ENCODE peak calls at places on chromosomes 11 and 22, in five cellular contexts. D is kidney, A is lung, Y is fibroblast of lung, Q is BE2C. V is an unnamed sample.

GRCh38 chr11:77501748-77502147 is 27.9 kb upstream of the PAK1 start:
- DNase-seq in D (no peak), A (no peak), Y (no peak), Q (no peak), V (no peak)

GRCh38 chr11:57425565-57426438 is 1.1 kb downstream of the SLC43A3 start:
- DNase-seq in A (peak), Q (no peak), D (no peak), Y (peak), V (no peak)

GRCh38 chr11:79419120-79419519 is 21.7 kb downstream of the TENM4 start:
- DNase-seq in A (no peak), Q (no peak), Y (peak), D (no peak), V (no peak)

GRCh38 chr22:43969021-43969878 is 14.0 kb downstream of the SAMM50 start:
- DNase-seq in A (no peak), D (no peak), Q (no peak), Y (no peak), V (no peak)

GRCh38 chr11:1782831-1783724 is 19.4 kb upstream of the CTSD start:
- DNase-seq in D (no peak), Y (peak), A (no peak), Q (no peak), V (no peak)

GRCh38 chr11:115912484-115912945 is 408.3 kb upstream of the CADM1 start:
- DNase-seq in Y (peak), D (no peak), Q (peak), A (no peak), V (no peak)

GRCh38 chr22:30308518-30309230 is 18.1 kb downstream of the TBC1D10A start:
- DNase-seq in A (no peak), Q (no peak), Y (peak), D (no peak), V (no peak)

GRCh38 chr11:10930224-10930960 is 72.5 kb upstream of the ZBED5 start:
- DNase-seq in A (peak), D (no peak), Q (no peak), Y (peak), V (no peak)

GRCh38 chr22:46038516-46039430 is 61.8 kb upstream of the WNT7B start:
- DNase-seq in A (no peak), Q (peak), D (peak), Y (no peak), V (no peak)

GRCh38 chr22:36368359-36368983 is 19.3 kb downstream of the MYH9 start:
- DNase-seq in Y (peak), D (no peak), Q (peak), A (no peak), V (peak)

GRCh38 chr22:32587449-32587848 is 112.8 kb downstream of the FBXO7 start:
- DNase-seq in A (no peak), D (no peak), Q (no peak), Y (peak), V (no peak)

GRCh38 chr11:69454018-69454417 is 27.4 kb upstream of the LINC01488 start:
- DNase-seq in D (peak), Q (no peak), A (no peak), Y (no peak), V (no peak)

GRCh38 chr11:1041936-1042608 is 5.6 kb upstream of the MUC6 start:
- DNase-seq in D (peak), Y (no peak), A (no peak), Q (peak), V (no peak)

GRCh38 chr11:6567371-6567745 is 36.1 kb downstream of the RRP8 start:
- DNase-seq in A (no peak), D (no peak), Q (no peak), Y (no peak), V (no peak)

GRCh38 chr11:18461909-18462308 is 6.3 kb downstream of the LDHAL6A start:
- DNase-seq in D (no peak), Y (no peak), A (no peak), Q (no peak), V (no peak)

GRCh38 chr11:83918471-83918870 is 632.3 kb upstream of the CCDC90B start:
- DNase-seq in Q (no peak), D (peak), A (no peak), Y (peak), V (no peak)

GRCh38 chr11:64778473-64779298 is at the start of gene SF1:
- DNase-seq in Y (peak), D (peak), Q (peak), A (peak), V (peak)

GRCh38 chr11:64776425-64776824 is 1.9 kb downstream of the SF1 start:
- DNase-seq in D (no peak), A (no peak), Q (no peak), Y (no peak), V (no peak)

GRCh38 chr11:64776875-64777274 is 1.5 kb downstream of the SF1 start:
- DNase-seq in Y (no peak), A (no peak), Q (no peak), D (peak), V (no peak)

GRCh38 chr11:64777449-64778222 is 706 bp downstream of the SF1 start:
- DNase-seq in D (peak), Y (peak), A (peak), Q (peak), V (peak)

GRCh38 chr11:64778223-64778472 is 194 bp downstream of the SF1 start:
- DNase-seq in A (no peak), D (no peak), Y (no peak), Q (no peak), V (no peak)
- H3K4me3 ChIP-seq in A (peak), D (peak), Y (peak), Q (peak), V (peak)

DNA sequence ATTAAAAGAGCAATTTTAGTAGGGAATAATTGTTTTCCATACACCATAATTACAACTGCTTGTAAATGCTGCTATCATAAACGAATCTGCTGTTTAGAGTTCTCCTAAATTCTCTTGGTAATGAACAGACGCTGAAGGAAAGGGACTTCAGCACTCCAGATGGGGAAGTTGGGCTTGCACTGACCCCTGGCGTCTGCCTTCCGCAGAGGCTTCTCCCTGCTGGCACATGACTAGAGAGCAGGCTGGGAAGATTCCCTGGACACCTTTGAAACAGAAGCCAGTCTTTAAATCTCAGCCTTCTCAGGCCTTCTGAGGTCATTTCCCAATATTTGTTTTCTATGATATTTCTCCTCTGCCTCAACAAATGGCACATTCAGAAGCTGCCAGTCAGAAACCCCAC is 84.1 kb downstream of the NXPE2 start:
- DNase-seq in Q (peak), A (peak), Y (peak), D (peak), V (peak)
- TF ChIP-seq CTCF in Q (peak), A (peak), Y (peak), D (peak), V (peak)

GRCh38 chr11:130299978-130300377 is 14.7 kb downstream of the ZBTB44 start:
- DNase-seq in A (no peak), Y (no peak), D (no peak), Q (no peak), V (no peak)

GRCh38 chr11:130301002-130301401 is 13.7 kb downstream of the ZBTB44 start:
- DNase-seq in Y (no peak), D (no peak), A (no peak), Q (no peak), V (no peak)

GRCh38 chr11:130300567-130300966 is 14.2 kb downstream of the ZBTB44 start:
- DNase-seq in Y (no peak), A (no peak), Q (no peak), D (no peak), V (no peak)

GRCh38 chr11:130295657-130296056 is 19.1 kb downstream of the ZBTB44 start:
- DNase-seq in Q (no peak), A (no peak), D (no peak), Y (no peak), V (no peak)
- H3K4me3 ChIP-seq in Q (no peak), A (no peak), D (no peak), Y (no peak), V (no peak)

GRCh38 chr11:113730887-113731726 is 25.0 kb upstream of the TMPRSS5 start:
- DNase-seq in D (no peak), Y (peak), A (no peak), Q (peak), V (peak)
- TF ChIP-seq CTCF in D (peak), Y (peak), A (no peak), Q (peak), V (peak)

GRCh38 chr11:60985991-60986915 is 14.8 kb downstream of the CD6 start:
- DNase-seq in A (peak), Y (peak), D (no peak), Q (no peak), V (no peak)
- H3K4me3 ChIP-seq in A (no peak), Y (no peak), D (no peak), Q (no peak), V (no peak)

DNA sequence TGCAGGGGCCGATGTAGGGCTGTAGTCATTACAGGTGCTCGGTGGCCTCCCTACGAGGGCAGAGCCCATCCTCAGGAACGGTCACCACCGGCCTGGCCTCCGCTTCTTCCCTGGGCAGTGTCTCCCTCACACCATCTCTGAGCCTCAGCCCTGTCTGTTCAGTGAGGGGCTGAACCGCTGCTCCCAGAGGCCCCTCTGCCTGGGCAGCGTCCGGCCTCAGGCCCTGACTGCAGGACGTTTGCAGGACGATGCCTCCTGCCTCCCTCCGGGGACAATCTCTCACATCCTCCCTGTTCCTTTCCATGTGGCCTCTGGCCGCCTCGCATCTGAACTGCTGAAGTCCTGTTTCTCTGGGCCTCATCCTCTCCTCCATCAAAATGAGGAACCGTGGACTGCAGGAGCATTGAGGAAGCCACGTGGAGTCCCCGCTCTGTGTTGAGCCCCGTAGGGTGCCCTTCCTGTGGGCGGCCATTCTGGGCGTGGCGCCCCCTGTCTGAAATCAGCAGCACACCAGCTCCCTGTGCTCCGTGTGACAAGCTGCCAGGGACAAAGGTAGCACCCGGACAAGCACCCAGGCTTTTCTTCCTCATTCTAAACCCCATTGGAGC is 933.5 kb downstream of the BRD1 start:
- DNase-seq in D (no peak), Y (no peak), Q (no peak), A (no peak), V (no peak)
- TF ChIP-seq CTCF in D (peak), Y (no peak), Q (no peak), A (no peak), V (no peak)

GRCh38 chr11:89267660-89268302 is 90.1 kb downstream of the TYR start:
- DNase-seq in A (no peak), Q (no peak), D (no peak), Y (no peak), V (no peak)
- H3K4me3 ChIP-seq in A (no peak), Q (no peak), D (no peak), Y (no peak), V (no peak)

GRCh38 chr22:41469218-41469851 is 418 bp downstream of the ACO2 start:
- DNase-seq in D (no peak), A (no peak), Y (no peak), Q (peak), V (no peak)
- TF ChIP-seq CTCF in D (no peak), A (no peak), Y (no peak), Q (no peak), V (no peak)

DNA sequence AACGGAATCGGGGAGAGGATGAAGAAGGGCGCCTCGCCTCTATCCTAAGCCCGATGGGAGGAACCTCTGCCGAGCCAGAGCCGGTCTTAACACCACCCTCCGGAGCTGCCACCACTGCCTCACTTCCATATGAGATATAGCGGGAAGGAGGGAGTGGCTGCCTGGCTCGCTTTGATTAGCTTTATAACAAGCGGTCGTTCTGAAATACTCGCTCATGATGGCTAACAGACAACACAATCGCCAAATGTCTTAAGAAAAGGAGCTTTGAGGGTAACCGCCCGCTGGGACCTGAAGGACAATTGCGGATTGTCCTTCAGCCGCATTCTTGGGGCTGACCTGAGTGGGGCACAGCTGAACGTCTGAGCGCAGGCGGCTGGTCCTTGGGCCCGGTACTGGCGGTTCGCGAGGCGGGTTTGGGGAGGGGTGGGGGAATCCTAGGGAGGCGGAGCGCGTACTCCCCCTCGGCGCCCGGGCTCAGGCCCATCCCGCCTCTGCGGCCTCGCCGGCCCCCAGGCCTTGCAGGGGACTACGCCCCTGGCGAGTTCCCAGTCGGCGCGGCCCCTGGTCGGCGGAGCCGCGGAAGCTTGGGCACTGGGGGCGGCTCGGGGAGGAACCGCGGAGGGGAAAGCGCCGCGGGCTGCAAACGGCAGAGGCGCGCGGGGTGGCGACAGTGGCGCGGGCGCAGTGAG is at the start of gene PLAAT5:
- DNase-seq in Y (peak), D (peak), A (no peak), Q (no peak), V (no peak)
- H3K4me3 ChIP-seq in Y (peak), D (peak), A (peak), Q (no peak), V (peak)

DNA sequence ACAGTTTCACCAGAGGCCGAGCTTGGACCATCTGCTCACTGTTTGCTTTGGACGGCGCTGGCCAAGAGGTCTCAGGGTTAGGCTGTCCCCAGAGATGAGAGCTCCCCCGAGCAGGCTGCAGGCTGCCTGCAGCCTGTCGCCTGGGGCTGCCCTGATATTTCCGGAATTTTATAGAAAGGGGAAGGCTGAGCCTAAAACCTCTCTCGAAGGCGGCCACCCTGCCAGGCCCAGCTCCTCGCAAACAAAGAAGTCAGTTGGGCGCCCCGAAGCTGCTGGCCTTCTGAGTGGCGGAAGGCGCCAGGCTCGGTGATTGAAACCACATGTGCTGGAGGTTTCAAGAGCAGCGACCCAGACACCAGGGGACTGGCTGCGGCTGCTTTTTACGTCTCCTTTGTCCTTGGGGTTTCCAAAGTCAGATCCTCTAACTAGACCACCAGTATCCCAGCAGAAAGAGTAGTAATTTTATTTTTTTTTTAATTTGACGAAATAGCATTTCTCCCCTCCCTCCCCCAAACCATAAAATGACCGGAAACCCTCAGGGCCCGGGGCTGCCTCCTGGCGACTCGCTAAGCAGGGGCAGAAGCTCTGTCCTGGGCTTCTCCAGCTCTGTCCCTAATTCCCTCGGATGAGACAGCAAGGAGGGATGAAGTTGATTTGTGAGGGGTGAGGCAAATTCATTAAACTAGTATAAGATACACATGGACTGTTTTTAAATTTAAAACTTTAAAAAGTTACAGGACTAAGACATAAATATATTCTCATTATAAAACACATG is 57.4 kb downstream of the CLMP start:
- DNase-seq in Y (peak), A (peak), Q (peak), D (peak), V (peak)
- TF ChIP-seq CTCF in Y (peak), A (no peak), Q (no peak), D (no peak), V (peak)